ENCODE peak calls at places on chromosomes 13 and 19, in eight cellular contexts. One of them, this sample, is unnamed.
A peak's percentile ranks its signal among the peaks of the same experiment; 100 is the strongest.

GRCh38 chr13:110308377-110309158 is 1.5 kb downstream of the COL4A2 start:
- DNase-seq in dorsolateral prefrontal cortex: no peak
- DNase-seq in HT1080: peak; percentile 58
- DNase-seq in tibial nerve: no peak
- DNase-seq in C1 segment of cervical spinal cord: no peak
- DNase-seq in RCC 7860: no peak
- DNase-seq in aorta: no peak
- DNase-seq in HFFc6: peak; percentile 51
- DNase-seq in this sample: no peak

GRCh38 chr13:114097893-114098688 is 34.3 kb downstream of the RASA3 start:
- DNase-seq in RCC 7860: no peak
- DNase-seq in aorta: peak; percentile 71
- DNase-seq in C1 segment of cervical spinal cord: no peak
- DNase-seq in dorsolateral prefrontal cortex: peak; percentile 34
- DNase-seq in HFFc6: no peak
- DNase-seq in tibial nerve: peak; percentile 8
- DNase-seq in HT1080: no peak
- DNase-seq in this sample: no peak

GRCh38 chr13:110070511-110071120 is 236.3 kb downstream of the COL4A1 start:
- DNase-seq in dorsolateral prefrontal cortex: no peak
- DNase-seq in C1 segment of cervical spinal cord: no peak
- DNase-seq in tibial nerve: no peak
- DNase-seq in RCC 7860: no peak
- DNase-seq in HFFc6: peak; percentile 60
- DNase-seq in aorta: no peak
- DNase-seq in HT1080: peak; percentile 75
- DNase-seq in this sample: no peak

GRCh38 chr19:33277434-33277833 is 24.9 kb downstream of the CEBPA start:
- DNase-seq in dorsolateral prefrontal cortex: no peak
- DNase-seq in tibial nerve: no peak
- DNase-seq in HT1080: no peak
- DNase-seq in aorta: no peak
- DNase-seq in C1 segment of cervical spinal cord: no peak
- DNase-seq in RCC 7860: no peak
- DNase-seq in HFFc6: no peak
- DNase-seq in this sample: no peak

GRCh38 chr19:6023936-6024335 is 46.0 kb upstream of the RANBP3 start:
- DNase-seq in HFFc6: no peak
- DNase-seq in tibial nerve: no peak
- DNase-seq in C1 segment of cervical spinal cord: no peak
- DNase-seq in dorsolateral prefrontal cortex: no peak
- DNase-seq in HT1080: no peak
- DNase-seq in aorta: peak; percentile 39
- DNase-seq in RCC 7860: no peak
- DNase-seq in this sample: no peak

GRCh38 chr13:32911506-32911905 is 104.7 kb upstream of the KL start:
- DNase-seq in tibial nerve: no peak
- DNase-seq in C1 segment of cervical spinal cord: no peak
- DNase-seq in RCC 7860: peak; percentile 44
- DNase-seq in HT1080: peak; percentile 55
- DNase-seq in aorta: no peak
- DNase-seq in HFFc6: peak; percentile 62
- DNase-seq in dorsolateral prefrontal cortex: no peak
- DNase-seq in this sample: no peak

GRCh38 chr13:46109451-46109850 is 4.6 kb upstream of the CPB2 start:
- DNase-seq in C1 segment of cervical spinal cord: no peak
- DNase-seq in HT1080: no peak
- DNase-seq in RCC 7860: no peak
- DNase-seq in dorsolateral prefrontal cortex: no peak
- DNase-seq in HFFc6: no peak
- DNase-seq in tibial nerve: no peak
- DNase-seq in aorta: no peak
- DNase-seq in this sample: no peak

GRCh38 chr19:14031719-14032480 is at the start of gene IL27RA:
- DNase-seq in aorta: peak; percentile 84
- DNase-seq in HFFc6: peak; percentile 22
- DNase-seq in tibial nerve: peak; percentile 35
- DNase-seq in C1 segment of cervical spinal cord: peak; percentile 21
- DNase-seq in RCC 7860: no peak
- DNase-seq in HT1080: peak; percentile 78
- DNase-seq in dorsolateral prefrontal cortex: peak; percentile 66
- DNase-seq in this sample: peak; percentile 14

GRCh38 chr13:66994498-66995365 is 235.4 kb downstream of the PCDH9 start:
- DNase-seq in dorsolateral prefrontal cortex: no peak
- DNase-seq in RCC 7860: no peak
- DNase-seq in tibial nerve: no peak
- DNase-seq in HT1080: no peak
- DNase-seq in C1 segment of cervical spinal cord: no peak
- DNase-seq in HFFc6: no peak
- DNase-seq in aorta: no peak
- DNase-seq in this sample: no peak

GRCh38 chr13:112066624-112067004 is 335 bp upstream of the SOX1 start:
- DNase-seq in aorta: peak; percentile 83
- DNase-seq in HFFc6: no peak
- DNase-seq in RCC 7860: no peak
- DNase-seq in dorsolateral prefrontal cortex: no peak
- DNase-seq in HT1080: no peak
- DNase-seq in tibial nerve: no peak
- DNase-seq in C1 segment of cervical spinal cord: peak; percentile 38
- DNase-seq in this sample: peak; percentile 62

GRCh38 chr19:1862424-1863307 is 713 bp downstream of the KLF16 start:
- DNase-seq in HT1080: no peak
- DNase-seq in C1 segment of cervical spinal cord: peak; percentile 23
- DNase-seq in aorta: peak; percentile 81
- DNase-seq in HFFc6: no peak
- DNase-seq in RCC 7860: peak; percentile 8
- DNase-seq in dorsolateral prefrontal cortex: no peak
- DNase-seq in tibial nerve: no peak
- DNase-seq in this sample: no peak

GRCh38 chr19:45780448-45781281 is 1.6 kb downstream of the DMPK start:
- DNase-seq in aorta: peak; percentile 78
- DNase-seq in C1 segment of cervical spinal cord: no peak
- DNase-seq in RCC 7860: no peak
- DNase-seq in dorsolateral prefrontal cortex: no peak
- DNase-seq in HT1080: no peak
- DNase-seq in tibial nerve: no peak
- DNase-seq in HFFc6: no peak
- DNase-seq in this sample: no peak

GRCh38 chr19:30093966-30094770 is 152.1 kb downstream of the URI1 start:
- DNase-seq in RCC 7860: no peak
- DNase-seq in HFFc6: no peak
- DNase-seq in dorsolateral prefrontal cortex: peak; percentile 32
- DNase-seq in aorta: peak; percentile 33
- DNase-seq in C1 segment of cervical spinal cord: no peak
- DNase-seq in tibial nerve: no peak
- DNase-seq in HT1080: no peak
- DNase-seq in this sample: no peak

GRCh38 chr13:46855664-46856063 is 41.2 kb downstream of the HTR2A start:
- DNase-seq in tibial nerve: no peak
- DNase-seq in aorta: no peak
- DNase-seq in RCC 7860: no peak
- DNase-seq in HFFc6: no peak
- DNase-seq in C1 segment of cervical spinal cord: no peak
- DNase-seq in HT1080: no peak
- DNase-seq in dorsolateral prefrontal cortex: no peak
- DNase-seq in this sample: no peak

GRCh38 chr19:47306303-47306702 is 3.4 kb upstream of the C5AR1 start:
- DNase-seq in tibial nerve: no peak
- DNase-seq in aorta: no peak
- DNase-seq in C1 segment of cervical spinal cord: no peak
- DNase-seq in RCC 7860: no peak
- DNase-seq in HT1080: no peak
- DNase-seq in HFFc6: no peak
- DNase-seq in dorsolateral prefrontal cortex: no peak
- DNase-seq in this sample: no peak

GRCh38 chr19:40907968-40908735 is 26.1 kb upstream of the CYP2A7 start:
- DNase-seq in aorta: no peak
- DNase-seq in dorsolateral prefrontal cortex: no peak
- DNase-seq in RCC 7860: no peak
- DNase-seq in C1 segment of cervical spinal cord: no peak
- DNase-seq in HFFc6: no peak
- DNase-seq in HT1080: no peak
- DNase-seq in tibial nerve: no peak
- DNase-seq in this sample: no peak

GRCh38 chr19:50024719-50025021 is 502 bp downstream of the VRK3 start:
- DNase-seq in tibial nerve: no peak
- DNase-seq in HFFc6: no peak
- DNase-seq in aorta: no peak
- DNase-seq in dorsolateral prefrontal cortex: no peak
- DNase-seq in HT1080: no peak
- DNase-seq in C1 segment of cervical spinal cord: no peak
- DNase-seq in RCC 7860: no peak
- DNase-seq in this sample: no peak

GRCh38 chr19:48720251-48720612 is 707 bp upstream of the MAMSTR start:
- DNase-seq in HFFc6: no peak
- DNase-seq in aorta: no peak
- DNase-seq in tibial nerve: no peak
- DNase-seq in RCC 7860: no peak
- DNase-seq in dorsolateral prefrontal cortex: no peak
- DNase-seq in HT1080: no peak
- DNase-seq in C1 segment of cervical spinal cord: no peak
- DNase-seq in this sample: no peak

GRCh38 chr13:75151081-75151643 is 330.8 kb downstream of the TBC1D4 start:
- DNase-seq in HT1080: peak; percentile 16
- DNase-seq in C1 segment of cervical spinal cord: no peak
- DNase-seq in RCC 7860: peak; percentile 42
- DNase-seq in dorsolateral prefrontal cortex: no peak
- DNase-seq in aorta: no peak
- DNase-seq in HFFc6: peak; percentile 64
- DNase-seq in tibial nerve: no peak
- DNase-seq in this sample: no peak

GRCh38 chr13:33411312-33411711 is 125.8 kb upstream of the STARD13 start:
- DNase-seq in HFFc6: no peak
- DNase-seq in HT1080: no peak
- DNase-seq in aorta: no peak
- DNase-seq in dorsolateral prefrontal cortex: no peak
- DNase-seq in RCC 7860: no peak
- DNase-seq in tibial nerve: no peak
- DNase-seq in C1 segment of cervical spinal cord: no peak
- DNase-seq in this sample: no peak

GRCh38 chr13:108962652-108963051 is 333.2 kb downstream of the MYO16 start:
- DNase-seq in HFFc6: no peak
- DNase-seq in tibial nerve: no peak
- DNase-seq in aorta: no peak
- DNase-seq in dorsolateral prefrontal cortex: no peak
- DNase-seq in C1 segment of cervical spinal cord: no peak
- DNase-seq in HT1080: no peak
- DNase-seq in RCC 7860: no peak
- DNase-seq in this sample: no peak

GRCh38 chr13:48542581-48543341 is 9.9 kb upstream of the RCBTB2 start:
- DNase-seq in RCC 7860: no peak
- DNase-seq in HFFc6: no peak
- DNase-seq in tibial nerve: no peak
- DNase-seq in HT1080: no peak
- DNase-seq in aorta: no peak
- DNase-seq in C1 segment of cervical spinal cord: peak; percentile 35
- DNase-seq in dorsolateral prefrontal cortex: no peak
- DNase-seq in this sample: peak; percentile 8

GRCh38 chr19:55443045-55443823 is at the start of gene SHISA7:
- DNase-seq in tibial nerve: no peak
- DNase-seq in aorta: no peak
- DNase-seq in HFFc6: no peak
- DNase-seq in C1 segment of cervical spinal cord: peak; percentile 32
- DNase-seq in dorsolateral prefrontal cortex: no peak
- DNase-seq in HT1080: no peak
- DNase-seq in RCC 7860: no peak
- DNase-seq in this sample: peak; percentile 54

GRCh38 chr13:44974056-44974798 is 15.0 kb downstream of the NUFIP1 start:
- DNase-seq in aorta: no peak
- DNase-seq in HT1080: peak; percentile 72
- DNase-seq in tibial nerve: no peak
- DNase-seq in C1 segment of cervical spinal cord: no peak
- DNase-seq in RCC 7860: peak; percentile 22
- DNase-seq in HFFc6: no peak
- DNase-seq in dorsolateral prefrontal cortex: no peak
- DNase-seq in this sample: no peak

GRCh38 chr13:79398169-79398568 is 7.9 kb downstream of the RBM26 start:
- DNase-seq in tibial nerve: no peak
- DNase-seq in C1 segment of cervical spinal cord: no peak
- DNase-seq in RCC 7860: no peak
- DNase-seq in dorsolateral prefrontal cortex: no peak
- DNase-seq in HFFc6: no peak
- DNase-seq in aorta: no peak
- DNase-seq in HT1080: no peak
- DNase-seq in this sample: no peak

GRCh38 chr19:54364775-54365257 is at the start of gene LAIR1:
- DNase-seq in tibial nerve: no peak
- DNase-seq in C1 segment of cervical spinal cord: no peak
- DNase-seq in HFFc6: no peak
- DNase-seq in HT1080: no peak
- DNase-seq in dorsolateral prefrontal cortex: no peak
- DNase-seq in RCC 7860: no peak
- DNase-seq in aorta: no peak
- DNase-seq in this sample: no peak

GRCh38 chr13:49400755-49401659 is 42.9 kb downstream of the CAB39L start:
- DNase-seq in tibial nerve: no peak
- DNase-seq in RCC 7860: no peak
- DNase-seq in C1 segment of cervical spinal cord: no peak
- DNase-seq in HT1080: no peak
- DNase-seq in dorsolateral prefrontal cortex: no peak
- DNase-seq in HFFc6: no peak
- DNase-seq in aorta: no peak
- DNase-seq in this sample: peak; percentile 7

GRCh38 chr13:28560612-28561011 is 65.7 kb upstream of the FLT1 start:
- DNase-seq in HT1080: no peak
- DNase-seq in aorta: no peak
- DNase-seq in HFFc6: no peak
- DNase-seq in dorsolateral prefrontal cortex: no peak
- DNase-seq in RCC 7860: no peak
- DNase-seq in C1 segment of cervical spinal cord: no peak
- DNase-seq in tibial nerve: no peak
- DNase-seq in this sample: no peak

GRCh38 chr19:3792114-3792513 is 5.9 kb upstream of the MATK start:
- DNase-seq in HFFc6: no peak
- DNase-seq in RCC 7860: no peak
- DNase-seq in C1 segment of cervical spinal cord: no peak
- DNase-seq in dorsolateral prefrontal cortex: no peak
- DNase-seq in aorta: no peak
- DNase-seq in HT1080: no peak
- DNase-seq in tibial nerve: no peak
- DNase-seq in this sample: no peak

GRCh38 chr19:30691767-30692516 is 319.8 kb downstream of the ZNF536 start:
- DNase-seq in tibial nerve: no peak
- DNase-seq in HFFc6: no peak
- DNase-seq in dorsolateral prefrontal cortex: no peak
- DNase-seq in C1 segment of cervical spinal cord: no peak
- DNase-seq in RCC 7860: no peak
- DNase-seq in HT1080: no peak
- DNase-seq in aorta: no peak
- DNase-seq in this sample: no peak

GRCh38 chr19:49896863-49897621 is at the start of gene IL4I1:
- DNase-seq in HFFc6: no peak
- DNase-seq in RCC 7860: peak; percentile 87
- DNase-seq in aorta: no peak
- DNase-seq in HT1080: peak; percentile 54
- DNase-seq in dorsolateral prefrontal cortex: no peak
- DNase-seq in tibial nerve: no peak
- DNase-seq in C1 segment of cervical spinal cord: peak; percentile 24
- DNase-seq in this sample: no peak

This sample was measured in occipital lobe.